ENCODE peak calls at places on chromosomes 12 and 14, in ten cellular contexts. Y is right atrium auricular region, U is colonic mucosa, R is keratinocyte, Q is small intestine, D is cardiac muscle cell, J is gastrocnemius medialis, M is upper lobe of right lung, K is GM23248, H is H9. Z is an unnamed sample. For H3K27me3 and H3K4me1, the result is how much of the 10 kb centered on the place peaks cover.

GRCh38 chr14:42459171-42459685 is 852.6 kb downstream of the LRFN5 start:
- DNase-seq in Q (no peak), R (no peak), Y (no peak), U (no peak), M (no peak), J (no peak), K (no peak), H (no peak), D (no peak), Z (no peak)

GRCh38 chr14:86824167-86824566 is 1168.8 kb downstream of the GALC start:
- DNase-seq in R (no peak), K (no peak), Q (no peak), Y (no peak), H (no peak), D (no peak), J (no peak), U (no peak), M (no peak), Z (no peak)

GRCh38 chr14:23353433-23353780 is 720 bp upstream of the SLC22A17 start:
- DNase-seq in M (no peak), R (no peak), Y (no peak), K (no peak), H (no peak), U (no peak), Q (no peak), J (no peak), D (no peak), Z (no peak)

GRCh38 chr12:26177303-26177702 is 18.1 kb upstream of the SSPN start:
- DNase-seq in M (no peak), D (no peak), J (no peak), R (no peak), Y (no peak), H (no peak), Q (peak), U (peak), K (no peak), Z (no peak)

GRCh38 chr12:92764820-92765219 is 62.0 kb downstream of the PLEKHG7 start:
- DNase-seq in H (no peak), D (no peak), J (no peak), K (peak), R (no peak), Y (no peak), Q (no peak), U (no peak), M (no peak), Z (no peak)

GRCh38 chr12:69161835-69162234 is 77.5 kb upstream of the CPSF6 start:
- DNase-seq in J (no peak), Y (peak), R (no peak), U (no peak), K (no peak), Q (no peak), M (no peak), D (no peak), H (no peak), Z (peak)

GRCh38 chr14:68283378-68284123 is 464.0 kb downstream of the RAD51B start:
- DNase-seq in D (no peak), R (no peak), Q (peak), H (no peak), M (no peak), Y (no peak), K (no peak), J (no peak), U (no peak), Z (peak)

GRCh38 chr12:89875225-89875624 is 166.6 kb upstream of the ATP2B1 start:
- DNase-seq in Q (no peak), J (no peak), U (no peak), H (no peak), K (no peak), Y (no peak), D (no peak), M (no peak), R (no peak), Z (no peak)

GRCh38 chr12:67515679-67516363 is 132.7 kb upstream of the DYRK2 start:
- DNase-seq in K (no peak), J (peak), H (no peak), Y (no peak), R (no peak), U (peak), M (no peak), Q (peak), D (no peak), Z (peak)

GRCh38 chr12:19131020-19131431 is 1.5 kb downstream of the PLEKHA5 start:
- DNase-seq in Y (no peak), K (peak), H (peak), Q (peak), M (no peak), U (peak), J (no peak), D (peak), R (no peak), Z (no peak)

GRCh38 chr14:23115492-23115850 is 3.6 kb downstream of the CEBPE start:
- DNase-seq in R (no peak), D (no peak), H (no peak), Y (no peak), Q (no peak), K (no peak), M (no peak), U (no peak), J (no peak), Z (no peak)

GRCh38 chr12:117501470-117501869 is 140.0 kb upstream of the NOS1 start:
- DNase-seq in J (peak), Y (no peak), Q (peak), K (no peak), M (peak), R (no peak), H (no peak), D (no peak), U (peak), Z (no peak)

GRCh38 chr12:69575346-69575745 is 9.9 kb upstream of the CCT2 start:
- DNase-seq in H (no peak), J (no peak), Q (no peak), M (no peak), U (no peak), K (peak), R (no peak), D (no peak), Y (no peak), Z (no peak)

GRCh38 chr14:92645841-92646478 is 102.5 kb downstream of the LGMN start:
- DNase-seq in U (no peak), D (no peak), R (no peak), M (no peak), J (no peak), Q (no peak), K (peak), Y (no peak), H (no peak), Z (no peak)

GRCh38 chr12:93714382-93714781 is 37.2 kb downstream of the CRADD start:
- DNase-seq in Q (no peak), K (peak), M (no peak), J (peak), D (no peak), H (no peak), R (no peak), Y (no peak), U (no peak), Z (no peak)

GRCh38 chr12:48197549-48197966 is 5.5 kb downstream of the OR10AD1 start:
- DNase-seq in R (no peak), K (peak), D (no peak), M (no peak), H (no peak), Y (no peak), Q (peak), U (peak), J (no peak), Z (peak)

GRCh38 chr12:108839890-108840230 is 17.5 kb downstream of the SSH1 start:
- DNase-seq in Y (no peak), H (no peak), J (no peak), M (peak), Q (no peak), D (no peak), U (no peak), R (no peak), K (no peak), Z (no peak)

GRCh38 chr12:105580841-105581352 is 250.4 kb downstream of the C12orf75 start:
- DNase-seq in Q (peak), Y (no peak), M (no peak), K (no peak), H (no peak), R (no peak), J (no peak), U (peak), D (no peak), Z (no peak)

GRCh38 chr14:43145361-43145760 is 1361.7 kb downstream of the FSCB start:
- DNase-seq in M (no peak), D (no peak), U (no peak), Y (no peak), Q (no peak), H (no peak), R (no peak), J (no peak), K (peak), Z (no peak)

GRCh38 chr14:100822921-100823320 is 3.0 kb upstream of the MEG3 start:
- DNase-seq in R (no peak), Q (no peak), D (no peak), K (no peak), M (no peak), U (no peak), Y (no peak), J (no peak), H (no peak), Z (no peak)

GRCh38 chr14:104178279-104178678 is 39.9 kb downstream of the KIF26A start:
- DNase-seq in H (no peak), M (no peak), Q (no peak), D (no peak), J (no peak), U (no peak), K (no peak), Y (no peak), R (no peak), Z (no peak)

GRCh38 chr14:92600318-92601053 is 86.9 kb downstream of the RIN3 start:
- DNase-seq in J (no peak), Q (no peak), D (no peak), K (peak), U (no peak), H (no peak), R (no peak), Y (no peak), M (no peak), Z (no peak)

GRCh38 chr14:32826404-32827082 is 112.1 kb upstream of the NPAS3 start:
- DNase-seq in U (no peak), J (no peak), K (peak), Q (no peak), M (no peak), H (peak), Y (no peak), D (peak), R (no peak), Z (no peak)

GRCh38 chr12:124147579-124147978 is 147.3 kb upstream of the RFLNA start:
- DNase-seq in Q (no peak), J (no peak), U (no peak), D (no peak), H (no peak), R (no peak), M (no peak), K (no peak), Y (no peak), Z (no peak)

GRCh38 chr14:24398298-24398942 is 383 bp upstream of the NYNRIN start:
- DNase-seq in Q (no peak), U (peak), Y (no peak), J (no peak), M (no peak), D (peak), K (no peak), H (peak), R (no peak), Z (no peak)

GRCh38 chr12:132310181-132311040 is 19.0 kb downstream of the GALNT9 start:
- DNase-seq in H (no peak), R (no peak), Y (no peak), U (no peak), D (no peak), Q (no peak), M (no peak), J (no peak), K (peak), Z (no peak)

GRCh38 chr12:51393676-51394545 is 2.7 kb upstream of the GALNT6 start:
- DNase-seq in U (no peak), M (no peak), H (peak), R (peak), K (peak), J (no peak), D (no peak), Q (peak), Y (no peak), Z (peak)

GRCh38 chr14:90580381-90581335 is 183.8 kb downstream of the CALM1 start:
- DNase-seq in K (no peak), R (no peak), D (peak), J (no peak), H (no peak), Y (no peak), M (peak), Q (peak), U (no peak), Z (no peak)

GRCh38 chr12:15541996-15542631 is 219.8 kb downstream of the PTPRO start:
- DNase-seq in H (no peak), K (no peak), J (no peak), U (no peak), Q (peak), R (no peak), D (no peak), Y (no peak), M (no peak), Z (no peak)

GRCh38 chr14:96271421-96271762 is 15.4 kb downstream of the BDKRB1 start:
- DNase-seq in Q (peak), H (no peak), R (peak), D (no peak), J (no peak), U (no peak), Y (no peak), K (no peak), M (no peak), Z (no peak)

GRCh38 chr14:105499256-105500035 is 8.4 kb downstream of the TEDC1 start:
- DNase-seq in H (peak), Y (no peak), R (no peak), U (no peak), K (no peak), J (no peak), D (no peak), M (no peak), Q (no peak), Z (no peak)

GRCh38 chr14:95040723-95041476 is 116.4 kb downstream of the DICER1 start:
- DNase-seq in D (no peak), H (peak), Q (no peak), Y (peak), K (peak), J (no peak), M (peak), R (no peak), U (peak), Z (no peak)

GRCh38 chr12:52436000-52436827 is 2.0 kb upstream of the KRT75 start:
- DNase-seq in M (no peak), U (no peak), Y (peak), D (peak), K (peak), Q (no peak), J (no peak), H (peak), R (no peak), Z (no peak)

DNA sequence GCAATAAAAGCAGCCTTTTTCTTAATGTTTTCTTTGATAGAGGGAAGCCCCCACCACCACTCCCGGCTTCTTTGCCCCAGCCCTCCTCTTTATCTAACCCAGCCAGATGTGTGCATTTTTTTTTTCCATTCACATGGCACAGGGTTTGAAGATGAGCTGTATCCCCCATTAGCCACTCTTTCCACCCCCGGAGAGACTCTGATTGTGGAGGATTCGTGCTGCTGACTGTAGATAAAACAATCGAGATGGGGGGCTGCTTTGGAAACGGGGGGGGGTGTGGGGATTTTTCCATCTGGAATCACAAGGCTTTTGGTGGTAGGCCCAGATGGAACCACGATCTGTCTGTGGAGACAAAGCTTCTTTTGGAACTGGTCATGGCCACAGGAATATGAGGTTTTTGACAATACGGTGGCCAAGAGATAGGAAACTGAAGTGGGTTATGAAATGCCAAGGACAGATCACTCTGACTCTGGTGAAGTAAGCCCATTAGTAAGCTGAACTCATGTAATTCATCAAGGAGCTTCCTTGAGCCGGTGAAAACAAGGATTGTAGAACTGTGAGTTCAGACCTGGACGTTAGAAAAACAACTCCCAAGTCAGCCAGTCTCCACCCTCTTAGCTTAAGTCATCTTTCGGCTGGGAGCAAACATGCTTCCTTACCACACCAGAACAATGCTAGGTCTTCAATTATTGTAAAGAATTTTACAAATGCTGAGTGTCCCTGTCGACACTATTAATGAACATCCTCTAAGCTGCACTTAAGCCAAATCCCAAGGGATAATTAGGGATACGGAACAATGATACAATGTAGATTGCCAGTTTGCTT is 46.0 kb upstream of the VASH1 start:
- DNase-seq in J (no peak), R (no peak), U (peak), D (no peak), Y (no peak), K (peak), H (no peak), Q (no peak), M (no peak), Z (no peak)
- H3K27me3 ChIP-seq in J (under half), R (under half), U (under half), D (under half), Y (under half), K (under half), H (under half), Q (under half), M (under half), Z (under half)

DNA sequence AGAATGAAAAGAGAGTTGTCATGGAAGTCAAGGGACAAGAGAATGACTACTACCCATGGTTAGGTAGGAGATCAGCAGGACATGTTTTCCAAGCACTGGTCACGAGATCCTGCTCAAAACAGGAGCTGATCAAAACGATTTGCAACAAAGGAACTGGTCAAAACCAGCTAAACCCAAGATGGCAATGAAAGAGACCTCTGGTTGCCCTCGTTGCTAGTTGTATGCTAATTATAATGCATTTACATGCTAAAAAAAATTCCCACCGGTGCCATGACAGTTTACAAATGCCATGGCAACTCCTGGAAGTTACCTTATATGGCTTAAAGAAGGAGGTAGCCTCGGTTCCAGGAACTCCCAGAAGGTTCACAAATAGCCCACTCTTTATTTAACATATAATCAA is 95.0 kb upstream of the OTX2 start:
- DNase-seq in K (no peak), Y (no peak), M (no peak), R (no peak), H (peak), D (no peak), Q (no peak), U (no peak), J (no peak), Z (no peak)
- H3K4me1 ChIP-seq in K (under half), Y (under half), M (under half), R (under half), H (under half), D (under half), Q (under half), U (under half), J (under half), Z (under half)

GRCh38 chr12:4736048-4736447 is 15.8 kb downstream of the GALNT8 start:
- DNase-seq in R (no peak), U (no peak), H (no peak), M (no peak), Y (no peak), J (no peak), D (no peak), Q (no peak), K (no peak), Z (no peak)
- H3K27ac ChIP-seq in R (no peak), U (no peak), H (no peak), M (no peak), Y (no peak), J (no peak), D (no peak), Q (no peak), K (no peak), Z (no peak)

GRCh38 chr12:4954632-4955354 is 45.1 kb downstream of the KCNA1 start:
- DNase-seq in K (no peak), R (no peak), J (no peak), D (no peak), M (no peak), H (no peak), U (no peak), Y (no peak), Q (no peak), Z (no peak)

GRCh38 chr12:4957781-4958180 is 48.1 kb downstream of the KCNA1 start:
- DNase-seq in J (no peak), Y (no peak), K (no peak), M (no peak), U (no peak), D (no peak), Q (no peak), R (no peak), H (no peak), Z (no peak)

GRCh38 chr12:4956968-4957367 is 47.3 kb downstream of the KCNA1 start:
- DNase-seq in K (no peak), Y (no peak), M (no peak), U (no peak), J (no peak), Q (no peak), R (no peak), D (no peak), H (no peak), Z (no peak)

GRCh38 chr12:4958697-4959375 is 49.1 kb downstream of the KCNA1 start:
- DNase-seq in Y (no peak), J (no peak), H (no peak), R (no peak), U (no peak), M (no peak), K (no peak), D (no peak), Q (no peak), Z (no peak)

GRCh38 chr12:4956054-4956453 is 46.3 kb downstream of the KCNA1 start:
- DNase-seq in H (no peak), U (no peak), K (no peak), M (no peak), R (no peak), D (no peak), Q (no peak), J (no peak), Y (no peak), Z (no peak)
- H3K27me3 ChIP-seq in H (under half), U (under half), K (under half), M (under half), R (under half), D (under half), Q (under half), J (under half), Y (under half), Z (under half)

GRCh38 chr14:99571303-99571986 is 32.6 kb downstream of the CCDC85C start:
- DNase-seq in U (peak), R (no peak), H (no peak), K (no peak), Y (no peak), J (no peak), M (no peak), D (no peak), Q (peak), Z (no peak)

GRCh38 chr14:99568567-99569560 is 35.1 kb downstream of the CCDC85C start:
- DNase-seq in J (no peak), H (no peak), U (no peak), K (peak), Y (peak), Q (peak), D (peak), M (no peak), R (no peak), Z (no peak)

GRCh38 chr14:99570542-99571302 is 33.3 kb downstream of the CCDC85C start:
- DNase-seq in U (no peak), J (no peak), M (no peak), R (no peak), Q (no peak), H (no peak), K (no peak), D (peak), Y (no peak), Z (no peak)

GRCh38 chr14:99572173-99572999 is 31.6 kb downstream of the CCDC85C start:
- DNase-seq in M (no peak), H (no peak), Y (no peak), K (no peak), Q (peak), J (peak), D (peak), U (peak), R (no peak), Z (no peak)

GRCh38 chr14:99569725-99570541 is 34.1 kb downstream of the CCDC85C start:
- DNase-seq in R (no peak), M (no peak), D (no peak), H (no peak), Y (no peak), U (no peak), Q (no peak), J (no peak), K (no peak), Z (no peak)
- H3K4me1 ChIP-seq in R (under half), M (half or more), D (half or more), H (under half), Y (under half), U (half or more), Q (under half), J (under half), K (under half), Z (under half)

GRCh38 chr12:96265400-96265799 is 71.2 kb downstream of the ELK3 start:
- DNase-seq in Q (no peak), U (no peak), K (no peak), R (no peak), J (no peak), M (no peak), Y (no peak), H (no peak), D (no peak), Z (no peak)
- H3K27ac ChIP-seq in Q (no peak), U (no peak), K (peak), R (no peak), J (no peak), M (no peak), Y (no peak), H (no peak), D (no peak), Z (no peak)

GRCh38 chr12:114167431-114167830 is 201.3 kb upstream of the RBM19 start:
- DNase-seq in K (peak), Y (no peak), D (no peak), H (no peak), U (no peak), Q (no peak), R (no peak), J (no peak), M (no peak), Z (no peak)
- H3K27me3 ChIP-seq in K (under half), Y (under half), D (under half), H (under half), U (under half), Q (under half), R (under half), J (under half), M (under half), Z (under half)

GRCh38 chr12:55935742-55936151 is 4.8 kb downstream of the DGKA start:
- DNase-seq in Y (no peak), U (no peak), Q (no peak), J (no peak), M (peak), R (no peak), D (no peak), H (peak), K (no peak), Z (peak)
- H3K4me1 ChIP-seq in Y (under half), U (under half), Q (under half), J (under half), M (under half), R (half or more), D (under half), H (under half), K (half or more), Z (half or more)

Z was measured in naive thymus-derived CD4-positive, alpha-beta T cell.